ENCODE peak calls at places on chromosome 2, in eight cellular contexts. One of them, this sample, is unnamed.

GRCh38 chr2:34102359-34102758 is 503.3 kb upstream of the FAM98A start:
- DNase-seq in stimulated activated CD4-positive, alpha-beta T cell treated with anti-CD3 and anti-CD28 coated beads, Interleukin-1b, Interleukin-23, amount 100 ng/mL, for 4 hours: no peak
- DNase-seq in mesothelial cell of epicardium: no peak
- DNase-seq in NCI-H2171 treated with DMSO at 0.1 percent for 48 hours: no peak
- DNase-seq in HT-29: no peak
- DNase-seq in LoVo: no peak
- DNase-seq in iris pigment epithelial cell: peak; percentile 37
- DNase-seq in head of caudate nucleus: no peak
- DNase-seq in this sample: no peak

GRCh38 chr2:239230318-239231052 is 170.3 kb downstream of the HDAC4 start:
- DNase-seq in stimulated activated CD4-positive, alpha-beta T cell treated with anti-CD3 and anti-CD28 coated beads, Interleukin-1b, Interleukin-23, amount 100 ng/mL, for 4 hours: no peak
- DNase-seq in mesothelial cell of epicardium: peak; percentile 17
- DNase-seq in NCI-H2171 treated with DMSO at 0.1 percent for 48 hours: no peak
- DNase-seq in HT-29: no peak
- DNase-seq in LoVo: no peak
- DNase-seq in iris pigment epithelial cell: no peak
- DNase-seq in head of caudate nucleus: no peak
- DNase-seq in this sample: no peak

GRCh38 chr2:24478243-24478642 is 12.8 kb upstream of the NCOA1 start:
- DNase-seq in stimulated activated CD4-positive, alpha-beta T cell treated with anti-CD3 and anti-CD28 coated beads, Interleukin-1b, Interleukin-23, amount 100 ng/mL, for 4 hours: no peak
- DNase-seq in mesothelial cell of epicardium: no peak
- DNase-seq in NCI-H2171 treated with DMSO at 0.1 percent for 48 hours: no peak
- DNase-seq in HT-29: no peak
- DNase-seq in LoVo: no peak
- DNase-seq in iris pigment epithelial cell: no peak
- DNase-seq in head of caudate nucleus: no peak
- DNase-seq in this sample: no peak

GRCh38 chr2:12498703-12499102 is 218.0 kb upstream of the TRIB2 start:
- DNase-seq in stimulated activated CD4-positive, alpha-beta T cell treated with anti-CD3 and anti-CD28 coated beads, Interleukin-1b, Interleukin-23, amount 100 ng/mL, for 4 hours: no peak
- DNase-seq in mesothelial cell of epicardium: no peak
- DNase-seq in NCI-H2171 treated with DMSO at 0.1 percent for 48 hours: no peak
- DNase-seq in HT-29: no peak
- DNase-seq in LoVo: no peak
- DNase-seq in iris pigment epithelial cell: no peak
- DNase-seq in head of caudate nucleus: no peak
- DNase-seq in this sample: no peak

GRCh38 chr2:203476881-203477280 is 58.2 kb downstream of the RAPH1 start:
- DNase-seq in stimulated activated CD4-positive, alpha-beta T cell treated with anti-CD3 and anti-CD28 coated beads, Interleukin-1b, Interleukin-23, amount 100 ng/mL, for 4 hours: no peak
- DNase-seq in mesothelial cell of epicardium: no peak
- DNase-seq in NCI-H2171 treated with DMSO at 0.1 percent for 48 hours: no peak
- DNase-seq in HT-29: no peak
- DNase-seq in LoVo: no peak
- DNase-seq in iris pigment epithelial cell: peak; percentile 27
- DNase-seq in head of caudate nucleus: no peak
- DNase-seq in this sample: no peak

GRCh38 chr2:233544079-233544690 is 22.4 kb downstream of the USP40 start:
- DNase-seq in stimulated activated CD4-positive, alpha-beta T cell treated with anti-CD3 and anti-CD28 coated beads, Interleukin-1b, Interleukin-23, amount 100 ng/mL, for 4 hours: no peak
- DNase-seq in mesothelial cell of epicardium: no peak
- DNase-seq in NCI-H2171 treated with DMSO at 0.1 percent for 48 hours: no peak
- DNase-seq in HT-29: no peak
- DNase-seq in LoVo: no peak
- DNase-seq in iris pigment epithelial cell: peak; percentile 38
- DNase-seq in head of caudate nucleus: no peak
- DNase-seq in this sample: no peak

GRCh38 chr2:205650450-205650849 is 31.9 kb upstream of the NRP2 start:
- DNase-seq in stimulated activated CD4-positive, alpha-beta T cell treated with anti-CD3 and anti-CD28 coated beads, Interleukin-1b, Interleukin-23, amount 100 ng/mL, for 4 hours: no peak
- DNase-seq in mesothelial cell of epicardium: no peak
- DNase-seq in NCI-H2171 treated with DMSO at 0.1 percent for 48 hours: no peak
- DNase-seq in HT-29: no peak
- DNase-seq in LoVo: no peak
- DNase-seq in iris pigment epithelial cell: peak; percentile 63
- DNase-seq in head of caudate nucleus: no peak
- DNase-seq in this sample: no peak

GRCh38 chr2:170820647-170821630 is 4.3 kb downstream of the GAD1 start:
- DNase-seq in stimulated activated CD4-positive, alpha-beta T cell treated with anti-CD3 and anti-CD28 coated beads, Interleukin-1b, Interleukin-23, amount 100 ng/mL, for 4 hours: no peak
- DNase-seq in mesothelial cell of epicardium: no peak
- DNase-seq in NCI-H2171 treated with DMSO at 0.1 percent for 48 hours: peak; percentile 5
- DNase-seq in HT-29: no peak
- DNase-seq in LoVo: no peak
- DNase-seq in iris pigment epithelial cell: no peak
- DNase-seq in head of caudate nucleus: no peak
- DNase-seq in this sample: no peak